ENCODE peak calls at places on chromosomes 6 and 20, in six cellular contexts. E is heart right ventricle; L is right cardiac atrium; G is aorta; Q is SK-N-SH treated with all-trans-retinoic acid at 6 μM for 48 hours; H is stimulated activated naive CD8-positive, alpha-beta T cell treated with anti-CD3 and anti-CD28 coated beads, Interleukin-15, Interleukin-2, amounts not matched to agents 100 U/mL and 50 U/mL, for 24 hours. Y is an unnamed sample.

GRCh38 chr20:35870541-35871307 is 83.6 kb downstream of the SCAND1 start:
- ATAC-seq in E (no peak), L (no peak), G (no peak), Q (peak), H (no peak), Y (no peak)

GRCh38 chr6:112511441-112511840 is 164.3 kb downstream of the RFPL4B start:
- ATAC-seq in E (no peak), L (no peak), G (no peak), Q (no peak), H (no peak), Y (no peak)

GRCh38 chr6:152368761-152369624 is 268.2 kb downstream of the SYNE1 start:
- ATAC-seq in E (peak), L (peak), G (peak), Q (peak), H (no peak), Y (no peak)

GRCh38 chr20:34570859-34571306 is 12.4 kb downstream of the MAP1LC3A start:
- ATAC-seq in E (no peak), L (no peak), G (no peak), Q (no peak), H (no peak), Y (no peak)

GRCh38 chr6:90080876-90081464 is 186.7 kb downstream of the GJA10 start:
- ATAC-seq in E (no peak), L (no peak), G (no peak), Q (no peak), H (peak), Y (peak)

GRCh38 chr6:125750692-125751333 is 1.4 kb downstream of the HEY2 start:
- ATAC-seq in E (no peak), L (no peak), G (no peak), Q (no peak), H (no peak), Y (no peak)

GRCh38 chr20:1835531-1835930 is 59.7 kb upstream of the SIRPA start:
- ATAC-seq in E (no peak), L (no peak), G (no peak), Q (no peak), H (no peak), Y (no peak)

GRCh38 chr20:4226330-4227084 is 211.1 kb upstream of the RNF24 start:
- ATAC-seq in E (no peak), L (no peak), G (peak), Q (peak), H (no peak), Y (no peak)

GRCh38 chr6:144377586-144377985 is 92.5 kb downstream of the UTRN start:
- ATAC-seq in E (peak), L (no peak), G (peak), Q (peak), H (peak), Y (no peak)

GRCh38 chr6:7381092-7381491 is 8.4 kb downstream of the CAGE1 start:
- ATAC-seq in E (no peak), L (no peak), G (no peak), Q (no peak), H (no peak), Y (no peak)

GRCh38 chr6:28153546-28153945 is 11.9 kb downstream of the ZKSCAN8 start:
- ATAC-seq in E (no peak), L (no peak), G (no peak), Q (no peak), H (no peak), Y (no peak)

GRCh38 chr6:21935561-21936028 is 342.0 kb downstream of the SOX4 start:
- ATAC-seq in E (no peak), L (no peak), G (no peak), Q (peak), H (peak), Y (no peak)

GRCh38 chr6:6556738-6557503 is 31.6 kb upstream of the LY86 start:
- ATAC-seq in E (peak), L (peak), G (no peak), Q (peak), H (no peak), Y (peak)

GRCh38 chr6:106790146-106790770 is 160.9 kb downstream of the QRSL1 start:
- ATAC-seq in E (no peak), L (no peak), G (no peak), Q (no peak), H (no peak), Y (no peak)

GRCh38 chr6:33858053-33858475 is 54.3 kb upstream of the MLN start:
- ATAC-seq in E (no peak), L (no peak), G (no peak), Q (no peak), H (no peak), Y (no peak)

GRCh38 chr6:30748851-30749540 is 4.6 kb upstream of the IER3 start:
- ATAC-seq in E (no peak), L (no peak), G (no peak), Q (no peak), H (no peak), Y (no peak)

GRCh38 chr6:49462599-49462926 is 490 bp downstream of the MMUT start:
- ATAC-seq in E (no peak), L (no peak), G (no peak), Q (peak), H (no peak), Y (no peak)

GRCh38 chr6:53627391-53628218 is 38.0 kb downstream of the KLHL31 start:
- ATAC-seq in E (no peak), L (no peak), G (peak), Q (no peak), H (no peak), Y (no peak)

GRCh38 chr20:2320813-2321658 is 25.2 kb downstream of the TGM3 start:
- ATAC-seq in E (no peak), L (no peak), G (no peak), Q (no peak), H (no peak), Y (no peak)

GRCh38 chr20:22686097-22686496 is 101.7 kb upstream of the FOXA2 start:
- ATAC-seq in E (peak), L (peak), G (no peak), Q (peak), H (no peak), Y (no peak)

GRCh38 chr20:46400828-46401477 is 5.5 kb downstream of the ELMO2 start:
- ATAC-seq in E (peak), L (no peak), G (no peak), Q (peak), H (peak), Y (no peak)

GRCh38 chr6:24636681-24637080 is 9.3 kb downstream of the KIAA0319 start:
- ATAC-seq in E (no peak), L (no peak), G (no peak), Q (no peak), H (no peak), Y (no peak)

GRCh38 chr6:163712569-163712966 is 298.1 kb downstream of the QKI start:
- ATAC-seq in E (peak), L (no peak), G (peak), Q (no peak), H (no peak), Y (peak)

GRCh38 chr6:25359891-25360290 is 80.7 kb downstream of the CARMIL1 start:
- ATAC-seq in E (peak), L (peak), G (no peak), Q (peak), H (no peak), Y (no peak)

GRCh38 chr6:24899647-24900325 is 36.0 kb downstream of the RIPOR2 start:
- ATAC-seq in E (no peak), L (no peak), G (peak), Q (no peak), H (peak), Y (no peak)

GRCh38 chr6:42250509-42250908 is 32.8 kb upstream of the MRPS10 start:
- ATAC-seq in E (no peak), L (no peak), G (no peak), Q (no peak), H (no peak), Y (no peak)

GRCh38 chr20:23492292-23492691 is 1.4 kb downstream of the CST8 start:
- ATAC-seq in E (no peak), L (no peak), G (no peak), Q (no peak), H (peak), Y (peak)

GRCh38 chr6:38133932-38134703 is 314.6 kb downstream of the ZFAND3 start:
- ATAC-seq in E (no peak), L (no peak), G (no peak), Q (no peak), H (no peak), Y (no peak)

GRCh38 chr6:2579241-2579761 is 171.4 kb downstream of the MYLK4 start:
- ATAC-seq in E (peak), L (peak), G (peak), Q (no peak), H (no peak), Y (peak)

GRCh38 chr20:31542201-31542842 is 28.1 kb downstream of the HM13 start:
- ATAC-seq in E (no peak), L (no peak), G (no peak), Q (no peak), H (peak), Y (peak)

Y was measured in stimulated activated memory B cell treated with anti-CD40 and anti-IgM and Interleukin-4, amounts not matched to agents 10 μg/mL and 1 μg/mL and 100 μg/mL, for 72 hours.